ENCODE peak calls at places on chromosomes 6 and 20, in five cellular contexts. T is trophoblast cell, S is neuronal stem cell, N is mesendoderm, H is IMR-90. I is an unnamed sample.

GRCh38 chr6:166591961-166592520 is 5.6 kb upstream of the RAMACL start:
- DNase-seq in T (no peak), S (no peak), N (no peak), H (peak; percentile 32), I (no peak)

GRCh38 chr6:167226791-167227190 is 64.3 kb upstream of the UNC93A start:
- DNase-seq in T (no peak), S (no peak), N (no peak), H (no peak), I (no peak)

GRCh38 chr6:56849876-56850275 is 105.0 kb upstream of the BEND6 start:
- DNase-seq in T (peak; percentile 23), S (no peak), N (peak; percentile 93), H (peak; percentile 81), I (peak; percentile 53)

GRCh38 chr6:41503435-41503768 is 42.8 kb upstream of the FOXP4 start:
- DNase-seq in T (no peak), S (no peak), N (no peak), H (no peak), I (no peak)

GRCh38 chr6:32196682-32197616 is 4.5 kb upstream of the GPSM3 start:
- DNase-seq in T (peak; percentile 21), S (no peak), N (peak; percentile 41), H (peak; percentile 12), I (peak; percentile 54)

GRCh38 chr20:61252601-61253263 is 671 bp downstream of the CDH4 start:
- DNase-seq in T (no peak), S (no peak), N (no peak), H (peak; percentile 9), I (no peak)

GRCh38 chr6:148422085-148422484 is 79.4 kb downstream of the SASH1 start:
- DNase-seq in T (no peak), S (no peak), N (no peak), H (no peak), I (no peak)

GRCh38 chr20:49850463-49851233 is 38.0 kb downstream of the SLC9A8 start:
- DNase-seq in T (no peak), S (no peak), N (no peak), H (no peak), I (no peak)

GRCh38 chr6:79605968-79606764 is 25.0 kb upstream of the SH3BGRL2 start:
- DNase-seq in T (no peak), S (no peak), N (peak; percentile 47), H (no peak), I (peak; percentile 39)

GRCh38 chr6:14270925-14271791 is 153.6 kb downstream of the CD83 start:
- DNase-seq in T (peak; percentile 54), S (no peak), N (no peak), H (peak; percentile 74), I (no peak)

GRCh38 chr20:45588800-45589199 is 9.7 kb upstream of the WFDC8 start:
- DNase-seq in T (peak; percentile 37), S (no peak), N (peak; percentile 76), H (no peak), I (no peak)

GRCh38 chr6:98657764-98658163 is 176.6 kb upstream of the POU3F2 start:
- DNase-seq in T (peak; percentile 62), S (no peak), N (peak; percentile 49), H (peak; percentile 38), I (no peak)

GRCh38 chr6:127516676-127517273 is 2.4 kb downstream of the MTCL3 start:
- DNase-seq in T (peak; percentile 63), S (peak; percentile 62), N (peak; percentile 89), H (peak; percentile 57), I (peak; percentile 74)

GRCh38 chr6:161921602-161922400 is 647.9 kb upstream of the AGPAT4 start:
- DNase-seq in T (peak; percentile 75), S (no peak), N (no peak), H (no peak), I (no peak)

GRCh38 chr6:161481786-161482516 is 208.1 kb upstream of the AGPAT4 start:
- DNase-seq in T (no peak), S (no peak), N (no peak), H (no peak), I (no peak)

GRCh38 chr20:48722737-48723191 is 105.0 kb downstream of the PREX1 start:
- DNase-seq in T (peak; percentile 9), S (no peak), N (peak; percentile 28), H (no peak), I (no peak)

GRCh38 chr6:149032599-149033405 is 284.7 kb upstream of the TAB2 start:
- DNase-seq in T (peak; percentile 25), S (no peak), N (peak; percentile 17), H (peak; percentile 84), I (no peak)

GRCh38 chr20:40771308-40771610 is 82.2 kb upstream of the MAFB start:
- DNase-seq in T (no peak), S (no peak), N (no peak), H (no peak), I (no peak)

GRCh38 chr20:56343861-56344381 is 14.9 kb upstream of the FAM210B start:
- DNase-seq in T (peak; percentile 60), S (peak; percentile 62), N (peak; percentile 83), H (peak; percentile 24), I (peak; percentile 86)

GRCh38 chr6:111941686-111942330 is 68.6 kb upstream of the FYN start:
- DNase-seq in T (no peak), S (no peak), N (no peak), H (no peak), I (no peak)

GRCh38 chr6:12483712-12484111 is 193.6 kb downstream of the EDN1 start:
- DNase-seq in T (peak; percentile 81), S (no peak), N (no peak), H (peak; percentile 99), I (no peak)

GRCh38 chr6:73942581-73942980 is 246.6 kb downstream of the CD109 start:
- DNase-seq in T (peak; percentile 74), S (no peak), N (peak; percentile 96), H (peak; percentile 79), I (peak; percentile 64)

GRCh38 chr6:61649845-61650244 is 636.2 kb downstream of the KHDRBS2 start:
- DNase-seq in T (no peak), S (no peak), N (peak; percentile 0), H (no peak), I (no peak)

GRCh38 chr20:32589769-32590168 is 4.6 kb upstream of the NOL4L start:
- DNase-seq in T (no peak), S (no peak), N (no peak), H (no peak), I (no peak)

GRCh38 chr20:32595143-32595542 is 10.0 kb upstream of the NOL4L start:
- DNase-seq in T (no peak), S (no peak), N (no peak), H (no peak), I (no peak)

GRCh38 chr20:32594204-32594603 is 9.1 kb upstream of the NOL4L start:
- DNase-seq in T (no peak), S (no peak), N (no peak), H (no peak), I (no peak)

GRCh38 chr20:32589256-32589655 is 4.1 kb upstream of the NOL4L start:
- DNase-seq in T (no peak), S (no peak), N (no peak), H (peak; percentile 36), I (no peak)

DNA sequence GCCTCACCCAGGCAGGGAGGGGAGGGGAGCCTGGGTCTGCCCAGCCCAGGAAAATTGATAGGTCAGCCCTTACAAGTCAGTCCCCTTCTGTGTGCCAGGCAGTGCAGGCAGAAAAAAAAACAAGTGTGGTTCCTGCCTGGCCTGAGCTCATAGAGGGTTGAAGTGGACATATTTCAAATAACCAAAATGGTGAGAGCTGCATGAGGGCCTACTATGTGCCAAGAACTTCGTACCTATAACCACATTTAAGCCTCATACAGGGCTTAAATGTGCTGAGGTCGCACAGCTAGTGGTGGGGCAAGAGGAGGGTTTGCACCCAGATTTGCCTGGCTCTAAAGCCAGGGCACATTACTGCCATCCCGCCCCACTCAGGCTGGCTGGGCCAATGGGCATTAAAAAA is 6.9 kb upstream of the NOL4L start:
- DNase-seq in T (no peak), S (no peak), N (no peak), H (no peak), I (no peak)
- H2BK5ac ChIP-seq in T (no peak overlapping the region), S (no peak overlapping the region), N (no peak overlapping the region), H (no peak overlapping the region), I (no peak overlapping the region)

DNA sequence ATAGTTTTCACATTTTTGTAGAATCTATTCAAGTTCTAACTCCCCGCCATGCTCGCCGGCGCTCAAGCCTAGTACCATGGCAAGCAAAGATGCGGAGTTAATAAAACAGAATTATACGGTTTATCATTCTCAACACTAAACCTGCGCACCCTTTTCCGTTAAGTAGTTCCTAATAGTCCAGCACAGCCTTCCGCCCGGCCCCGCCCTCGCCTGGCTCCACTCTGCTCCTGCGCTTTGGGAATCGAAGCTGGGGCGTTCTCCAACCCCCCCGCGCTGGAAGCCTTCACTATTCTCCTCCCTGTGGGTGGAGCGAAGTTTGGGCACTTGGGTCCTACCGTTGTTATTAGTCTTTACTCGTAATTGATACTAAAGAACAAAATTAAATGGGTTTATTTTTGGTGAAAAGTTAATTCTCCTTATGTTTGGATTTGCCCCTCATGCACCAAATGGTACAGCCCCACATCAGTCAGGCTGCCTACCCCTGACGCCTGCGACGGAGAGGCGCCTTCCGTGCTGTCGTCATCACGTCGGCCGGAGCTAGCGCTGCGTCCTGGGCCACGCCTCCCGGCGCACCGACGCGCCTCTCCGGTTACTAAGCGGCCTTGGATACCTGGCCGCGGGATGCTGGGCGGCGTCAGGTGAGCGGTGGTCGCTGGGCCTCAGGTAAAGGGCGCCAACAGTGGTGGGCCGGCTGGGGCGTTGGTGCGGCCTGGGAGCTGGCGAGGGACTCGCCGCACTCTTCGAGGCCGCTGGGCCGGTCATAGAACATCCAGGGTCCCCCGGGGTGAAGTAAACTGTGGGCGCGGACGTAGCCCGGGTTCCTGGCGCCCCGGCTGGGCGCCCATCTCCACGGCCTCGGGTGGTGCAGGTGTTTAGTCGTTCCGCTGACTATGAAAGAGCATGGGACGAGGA is at the start of gene IFT52:
- DNase-seq in T (peak; percentile 96), S (peak; percentile 83), N (peak; percentile 97), H (peak; percentile 88), I (peak; percentile 97)
- H2BK5ac ChIP-seq in T (peak within 1 kb of the TSS; percentile 68), S (peak within 1 kb of the TSS; percentile 39), N (no peak within 1 kb of the TSS), H (peak within 1 kb of the TSS; percentile 89), I (no peak within 1 kb of the TSS)

DNA sequence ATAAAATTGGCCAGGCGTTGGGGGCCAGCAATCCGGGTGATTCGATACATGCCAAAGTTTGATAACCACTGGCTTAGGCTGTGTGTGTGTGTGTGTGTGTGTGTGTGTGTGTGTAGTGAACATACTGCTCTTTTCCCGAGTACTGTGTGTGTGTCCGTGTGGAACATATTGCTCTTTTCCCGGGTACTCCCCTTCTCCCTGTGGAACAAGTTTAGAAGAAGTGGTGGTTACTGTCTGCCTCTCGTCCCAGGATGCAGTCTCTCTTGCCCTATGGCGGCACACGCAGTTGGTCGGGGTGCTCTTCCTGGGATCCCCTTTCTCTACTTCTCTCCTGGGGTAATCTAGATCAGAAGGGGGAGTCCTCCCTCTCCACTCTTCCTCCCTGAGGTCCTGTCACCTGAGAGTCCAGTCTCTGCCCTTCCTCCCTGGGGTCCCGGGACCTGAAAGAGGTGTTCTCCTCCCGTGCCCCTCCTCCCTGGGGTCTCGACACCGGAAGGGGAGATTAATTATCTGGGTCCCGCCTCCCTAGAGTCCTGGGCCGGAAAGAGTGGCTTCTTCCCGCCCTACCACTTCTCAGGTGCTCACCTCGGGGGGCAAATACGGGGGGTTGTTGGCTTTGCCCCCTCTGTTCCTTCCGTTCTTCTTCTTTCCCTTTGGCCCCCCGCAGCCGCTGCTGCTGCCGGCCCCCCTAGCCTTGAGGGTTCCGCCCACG is 516 bp downstream of the GTPBP2 start:
- DNase-seq in T (peak; percentile 28), S (peak; percentile 44), N (peak; percentile 78), H (peak; percentile 34), I (peak; percentile 75)
- H2BK5ac ChIP-seq in T (peak overlapping the region; percentile 96), S (no peak overlapping the region), N (no peak overlapping the region), H (peak overlapping the region; percentile 85), I (no peak overlapping the region)

DNA sequence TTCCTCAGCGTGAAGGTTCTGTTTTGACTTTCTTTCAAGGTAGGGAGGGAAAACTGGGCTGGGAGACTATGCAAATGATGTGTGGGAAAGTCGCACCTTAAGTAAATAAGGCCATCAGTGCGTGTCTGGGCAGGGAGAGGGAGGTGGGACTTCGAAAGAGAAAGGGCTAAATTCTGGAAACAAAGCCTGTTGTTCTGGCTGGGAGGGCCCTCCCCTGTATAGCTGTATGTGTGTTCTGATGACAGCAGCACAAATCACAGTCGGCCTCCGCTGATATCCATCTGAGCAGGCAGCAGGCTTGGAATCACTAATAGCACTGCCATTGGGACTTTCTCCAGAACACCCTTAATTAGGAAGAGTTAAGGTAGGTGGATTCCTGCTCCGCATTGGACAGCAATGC is 19.2 kb downstream of the JAG1 start:
- DNase-seq in T (no peak), S (no peak), N (peak; percentile 65), H (no peak), I (peak; percentile 59)
- H2BK5ac ChIP-seq in T (peak overlapping the region; percentile 25), S (no peak overlapping the region), N (no peak overlapping the region), H (no peak overlapping the region), I (no peak overlapping the region)

I was measured in H9.